ENCODE peak calls at places on chromosomes 2 and 18, in four cellular contexts. T is GM12878, I is HepG2, W is H1. Z is an unnamed sample.

GRCh38 chr2:232338759-232339106 is 39.8 kb upstream of the ALPP start:
- DNase-seq in I (no peak), T (no peak), W (no peak), Z (no peak)

GRCh38 chr2:24785704-24786321 is 7.4 kb downstream of the PTRHD1 start:
- DNase-seq in I (no peak), T (peak), W (no peak), Z (no peak)

GRCh38 chr2:104969564-104969963 is 68.3 kb upstream of the MRPS9 start:
- DNase-seq in T (no peak), I (no peak), W (peak), Z (peak)

GRCh38 chr2:192124576-192124975 is 70.2 kb downstream of the TMEFF2 start:
- DNase-seq in W (no peak), T (no peak), I (no peak), Z (no peak)

GRCh38 chr2:19577668-19578067 is 219.2 kb upstream of the OSR1 start:
- DNase-seq in T (no peak), W (no peak), I (no peak), Z (no peak)

GRCh38 chr2:22855761-22856184 is 529.2 kb upstream of the KLHL29 start:
- DNase-seq in W (no peak), I (no peak), T (no peak), Z (no peak)

GRCh38 chr2:231191896-231192872 is 6.2 kb upstream of the ARMC9 start:
- DNase-seq in T (no peak), W (peak), I (peak), Z (peak)

GRCh38 chr2:238786792-238787490 is 60.9 kb upstream of the TWIST2 start:
- DNase-seq in I (no peak), W (no peak), T (no peak), Z (no peak)

GRCh38 chr2:156956161-156956560 is 301.3 kb upstream of the GALNT5 start:
- DNase-seq in I (no peak), W (no peak), T (no peak), Z (no peak)

GRCh38 chr2:152555048-152555447 is 162.2 kb downstream of the PRPF40A start:
- DNase-seq in I (no peak), W (no peak), T (no peak), Z (no peak)

GRCh38 chr2:85913854-85914524 is 25.2 kb upstream of the ST3GAL5 start:
- DNase-seq in I (no peak), T (no peak), W (no peak), Z (no peak)

GRCh38 chr2:231464576-231465540 is 574 bp upstream of the NCL start:
- DNase-seq in W (peak), T (no peak), I (peak), Z (no peak)

GRCh38 chr2:128446866-128447537 is 128.3 kb upstream of the HS6ST1 start:
- DNase-seq in T (no peak), W (no peak), I (no peak), Z (no peak)

GRCh38 chr2:195280024-195280423 is 377.0 kb upstream of the SLC39A10 start:
- DNase-seq in T (no peak), I (no peak), W (no peak), Z (no peak)

GRCh38 chr2:175806115-175806470 is 196.0 kb downstream of the LNPK start:
- DNase-seq in I (no peak), W (no peak), T (no peak), Z (peak)

GRCh38 chr2:15776629-15776919 is 163.8 kb upstream of the MYCN start:
- DNase-seq in W (no peak), T (no peak), I (peak), Z (no peak)

GRCh38 chr2:52387937-52388590 is 1356.1 kb upstream of the NRXN1 start:
- DNase-seq in T (no peak), W (no peak), I (no peak), Z (no peak)

GRCh38 chr2:203688798-203689197 is 17.6 kb upstream of the CD28 start:
- DNase-seq in I (no peak), T (peak), W (no peak), Z (peak)

GRCh38 chr18:79392226-79392625 is 3.5 kb upstream of the NFATC1 start:
- DNase-seq in I (no peak), W (no peak), T (no peak), Z (no peak)

GRCh38 chr2:191303349-191304005 is 58.3 kb downstream of the MYO1B start:
- DNase-seq in I (peak), T (no peak), W (no peak), Z (no peak)

GRCh38 chr2:241390301-241391206 is 34.5 kb downstream of the FARP2 start:
- DNase-seq in W (no peak), I (no peak), T (no peak), Z (no peak)

GRCh38 chr18:76412818-76413565 is 82.0 kb downstream of the ZNF516 start:
- DNase-seq in W (no peak), T (no peak), I (no peak), Z (no peak)

DNA sequence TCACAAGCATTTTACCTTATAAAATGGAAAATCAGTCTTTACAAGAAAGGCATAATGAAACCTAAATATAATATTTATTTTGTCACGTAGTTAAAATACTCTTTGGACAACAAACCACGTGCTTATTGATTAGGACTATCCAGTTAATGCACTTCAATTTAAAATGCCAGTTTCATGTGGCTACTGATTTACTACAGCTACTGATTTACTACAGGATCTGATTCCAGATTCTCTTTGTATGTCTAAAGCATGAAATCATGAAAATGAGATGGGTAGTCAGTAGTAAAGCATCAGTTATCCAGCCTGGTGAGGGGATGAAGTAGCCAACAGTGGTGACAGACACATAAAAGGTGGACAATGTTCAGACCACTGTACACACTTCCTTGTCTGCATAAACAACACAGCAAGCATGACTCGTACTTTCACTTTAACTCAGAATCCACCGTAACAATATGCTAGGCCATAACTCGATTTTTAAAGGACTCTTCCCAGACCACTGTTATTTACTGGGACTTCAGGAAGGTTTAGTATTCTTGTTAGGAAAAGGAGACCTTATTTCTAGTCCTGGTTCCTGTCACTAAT is 24.9 kb downstream of the ACAA2 start:
- DNase-seq in W (no peak), T (peak), I (no peak), Z (no peak)
- H3K9ac ChIP-seq in W (no peak), T (peak), I (no peak), Z (no peak)

GRCh38 chr2:763766-764525 is 86.7 kb upstream of the TMEM18 start:
- DNase-seq in T (no peak), W (no peak), I (no peak), Z (no peak)
- TF ChIP-seq SUZ12 in T (no peak), W (no peak), I (no peak), Z (no peak)

DNA sequence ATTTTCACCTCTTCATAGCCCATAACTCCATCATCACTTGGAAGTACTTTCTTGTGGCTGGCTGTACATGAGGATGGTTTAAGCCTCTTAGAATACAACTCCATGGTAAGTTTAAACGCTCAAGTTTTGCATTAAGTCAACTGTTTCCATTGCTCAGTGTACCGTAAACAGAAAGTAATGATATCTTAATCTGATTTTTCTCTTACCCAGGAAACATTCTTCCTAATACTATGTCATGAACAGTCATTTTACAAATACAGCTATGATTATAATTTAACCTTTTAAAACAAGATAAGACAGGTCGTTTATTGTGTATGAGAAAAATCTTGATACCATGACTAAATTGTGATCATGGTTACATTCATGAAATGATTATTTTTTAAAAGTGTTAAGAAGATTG is 11.6 kb upstream of the DYNC2LI1 start:
- DNase-seq in I (no peak), T (no peak), W (no peak), Z (no peak)
- H3K9ac ChIP-seq in I (no peak), T (no peak), W (no peak), Z (no peak)

GRCh38 chr2:215898363-215898762 is 115.0 kb downstream of the MREG start:
- DNase-seq in T (no peak), I (no peak), W (no peak), Z (no peak)

GRCh38 chr2:215900865-215901264 is 112.5 kb downstream of the MREG start:
- DNase-seq in T (no peak), W (no peak), I (no peak), Z (no peak)

GRCh38 chr2:215901796-215902195 is 111.6 kb downstream of the MREG start:
- DNase-seq in W (no peak), I (no peak), T (no peak), Z (no peak)

GRCh38 chr2:215900203-215900611 is 113.1 kb downstream of the MREG start:
- DNase-seq in I (peak), T (no peak), W (no peak), Z (no peak)

GRCh38 chr2:215899111-215900074 is 114.0 kb downstream of the MREG start:
- DNase-seq in W (no peak), T (no peak), I (no peak), Z (no peak)
- TF ChIP-seq SUZ12 in W (no peak), T (no peak), I (no peak), Z (no peak)

GRCh38 chr18:25140962-25141308 is 211.0 kb downstream of the ZNF521 start:
- DNase-seq in T (no peak), W (no peak), I (no peak), Z (no peak)
- H3K9ac ChIP-seq in T (no peak), W (no peak), I (no peak), Z (no peak)

DNA sequence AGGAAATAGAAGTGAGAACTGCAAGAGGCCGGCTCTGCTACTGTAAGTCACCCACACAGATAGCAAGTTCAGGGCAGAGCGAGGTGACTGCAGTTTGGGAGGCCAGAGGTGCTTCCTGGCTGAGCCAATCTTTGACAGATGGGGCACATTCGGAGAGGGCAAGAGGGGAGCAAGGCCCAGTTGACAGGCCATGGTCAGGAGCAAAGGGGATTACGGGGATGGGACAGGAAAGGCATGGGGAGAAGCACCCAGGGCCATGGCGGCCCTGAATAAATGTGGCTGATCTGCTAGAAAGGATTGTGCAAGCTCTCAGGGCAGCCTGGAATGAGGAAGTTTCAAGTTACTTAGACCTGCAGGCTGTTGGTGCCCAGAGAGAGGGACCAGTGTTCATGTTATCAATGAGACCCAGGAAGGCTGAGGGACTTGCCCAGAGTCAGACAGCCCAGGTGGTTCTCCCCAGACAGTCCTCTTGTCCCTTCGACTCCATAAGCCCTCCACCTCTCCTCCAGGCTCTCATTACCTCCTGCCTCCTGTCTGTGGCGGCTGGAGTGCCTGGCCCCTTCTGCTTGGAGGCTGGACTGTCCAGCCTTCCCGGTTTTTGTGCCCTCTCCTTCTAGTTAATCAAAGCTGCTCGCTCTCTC is 123.3 kb downstream of the CTIF start:
- DNase-seq in W (no peak), T (no peak), I (peak), Z (no peak)
- TF ChIP-seq SUZ12 in W (no peak), T (no peak), I (no peak), Z (no peak)

Z was measured in NT2/D1.